ENCODE peak calls at places on chromosomes 16 and 17, in eight cellular contexts. R is lung, P is HFF-Myc, A is SK-N-SH, O is OCI-LY7, M is GM20000, L is coronary artery, B is sigmoid colon. F is an unnamed sample.

GRCh38 chr16:29117631-29118030 is 132.8 kb downstream of the LAT start:
- DNase-seq in A (no peak), L (no peak), O (no peak), M (no peak), R (no peak), B (no peak), P (no peak), F (no peak)

GRCh38 chr17:78130439-78131101 is at the start of gene TMC8:
- DNase-seq in M (peak), R (peak), O (peak), P (no peak), L (no peak), B (no peak), A (peak), F (peak)

GRCh38 chr16:61820398-61820797 is 215.8 kb downstream of the CDH8 start:
- DNase-seq in P (no peak), B (no peak), A (no peak), O (no peak), L (no peak), M (no peak), R (no peak), F (no peak)

GRCh38 chr16:56189990-56190902 is 1.0 kb upstream of the GNAO1 start:
- DNase-seq in R (no peak), L (no peak), B (no peak), P (no peak), O (no peak), M (peak), A (peak), F (no peak)

GRCh38 chr16:57725077-57725953 is 10.3 kb upstream of the KATNB1 start:
- DNase-seq in R (no peak), P (no peak), M (no peak), A (no peak), B (no peak), L (no peak), O (no peak), F (peak)

GRCh38 chr17:50758524-50758923 is 8.8 kb downstream of the ANKRD40CL start:
- DNase-seq in A (no peak), L (no peak), O (no peak), R (no peak), M (no peak), P (no peak), B (no peak), F (no peak)

GRCh38 chr17:50198026-50198669 is 3.3 kb downstream of the COL1A1 start:
- DNase-seq in P (no peak), L (no peak), R (peak), A (peak), M (peak), B (peak), O (peak), F (peak)

GRCh38 chr17:29574732-29575510 is 6.4 kb downstream of the TP53I13 start:
- DNase-seq in A (no peak), B (peak), L (peak), R (no peak), M (no peak), P (no peak), O (no peak), F (no peak)

GRCh38 chr17:50634123-50634914 is at the start of gene ABCC3:
- DNase-seq in L (no peak), O (no peak), A (peak), P (no peak), R (peak), M (no peak), B (no peak), F (no peak)

GRCh38 chr16:1677339-1677738 is 740 bp upstream of the JPT2 start:
- DNase-seq in A (no peak), B (no peak), R (no peak), O (no peak), L (no peak), M (no peak), P (no peak), F (no peak)

GRCh38 chr16:79089735-79090284 is 510.7 kb downstream of the MAF start:
- DNase-seq in R (no peak), A (no peak), L (no peak), O (peak), B (no peak), P (no peak), M (no peak), F (peak)

GRCh38 chr17:34556384-34556783 is 23.0 kb upstream of the TMEM132E start:
- DNase-seq in P (no peak), L (no peak), A (no peak), O (no peak), B (no peak), M (no peak), R (no peak), F (peak)

GRCh38 chr17:13601317-13601775 is 383 bp downstream of the HS3ST3A1 start:
- DNase-seq in B (peak), L (no peak), M (peak), O (no peak), P (no peak), R (no peak), A (peak), F (no peak)

GRCh38 chr17:34252138-34252889 is 2.8 kb upstream of the CCL2 start:
- DNase-seq in R (peak), L (peak), O (peak), B (peak), P (no peak), A (peak), M (peak), F (no peak)

GRCh38 chr16:87635541-87636049 is 33.3 kb downstream of the JPH3 start:
- DNase-seq in A (peak), L (no peak), R (peak), P (no peak), B (peak), M (peak), O (peak), F (peak)
- TF ChIP-seq CTCF in A (peak), L (no peak), R (peak), P (peak), B (peak), M (peak), O (peak), F (peak)

GRCh38 chr16:85986931-85987749 is 88.2 kb downstream of the IRF8 start:
- DNase-seq in R (no peak), O (peak), A (peak), L (no peak), P (no peak), M (peak), B (peak), F (peak)
- TF ChIP-seq CTCF in R (no peak), O (peak), A (peak), L (no peak), P (peak), M (no peak), B (peak), F (peak)

GRCh38 chr17:65265276-65265675 is 128.1 kb downstream of the RGS9 start:
- DNase-seq in B (no peak), L (no peak), O (no peak), R (no peak), A (no peak), M (no peak), P (no peak), F (no peak)

GRCh38 chr17:65259281-65259680 is 122.1 kb downstream of the RGS9 start:
- DNase-seq in M (no peak), L (no peak), A (no peak), R (no peak), B (no peak), P (no peak), O (no peak), F (no peak)

GRCh38 chr17:65261682-65262636 is 124.8 kb downstream of the RGS9 start:
- DNase-seq in A (no peak), M (no peak), R (no peak), P (no peak), B (no peak), O (no peak), L (no peak), F (no peak)

GRCh38 chr17:65260626-65261025 is 123.5 kb downstream of the RGS9 start:
- DNase-seq in R (no peak), M (no peak), P (no peak), A (no peak), O (no peak), L (no peak), B (no peak), F (no peak)

GRCh38 chr17:65261152-65261551 is 124.0 kb downstream of the RGS9 start:
- DNase-seq in B (no peak), L (no peak), O (no peak), M (no peak), A (no peak), P (no peak), R (no peak), F (no peak)
- TF ChIP-seq CTCF in B (no peak), L (no peak), O (no peak), M (no peak), A (no peak), P (no peak), R (no peak), F (no peak)

DNA sequence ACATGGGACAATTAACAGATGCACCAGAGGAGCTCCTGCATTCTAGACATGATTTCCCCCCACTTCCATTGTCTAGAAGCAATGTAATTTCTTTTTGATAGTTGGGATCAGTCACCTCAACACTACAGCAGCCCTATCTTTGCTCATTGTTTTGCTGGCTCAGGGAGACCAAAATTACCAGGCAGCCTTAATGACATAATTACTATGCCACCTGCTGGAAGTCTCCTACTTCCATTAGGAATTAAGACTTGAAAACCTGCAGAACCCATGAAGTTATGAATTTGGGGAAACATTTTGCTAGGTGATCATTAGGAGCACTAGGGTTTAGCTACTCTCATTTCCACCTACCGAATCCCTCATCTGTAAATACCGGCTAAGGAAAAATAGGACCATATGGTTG is 312.0 kb upstream of the CA10 start:
- DNase-seq in B (no peak), P (no peak), A (no peak), L (no peak), M (no peak), R (no peak), O (no peak), F (no peak)
- TF ChIP-seq CTCF in B (no peak), P (no peak), A (no peak), L (no peak), M (no peak), R (no peak), O (no peak), F (no peak)

F was measured in activated CD8-positive, alpha-beta T cell treated with anti-CD3 and anti-CD28 coated beads for 36 hours.